ENCODE peak calls at places on chromosomes 4 and X, in six cellular contexts. E is renal cortical epithelial cell; W is iPS-NIHi11; D is activated CD8-positive, alpha-beta memory T cell treated with anti-CD3 and anti-CD28 coated beads, Interleukin-2, amount 50 U/mL, for 48 hours; Y is EH; H is GM23338. Z is an unnamed sample.

GRCh38 chr4:151719935-151720334 is 40.9 kb downstream of the GATB start:
- DNase-seq in E (no peak), W (no peak), D (no peak), Y (no peak), H (no peak), Z (no peak)

GRCh38 chr4:145423017-145423708 is 58.5 kb upstream of the SMAD1 start:
- DNase-seq in E (no peak), W (no peak), D (no peak), Y (no peak), H (no peak), Z (no peak)

GRCh38 chr4:153511104-153511503 is 44.9 kb downstream of the TMEM131L start:
- DNase-seq in E (no peak), W (no peak), D (no peak), Y (no peak), H (no peak), Z (no peak)

GRCh38 chrX:30343206-30343605 is 34.0 kb upstream of the NR0B1 start:
- DNase-seq in E (no peak), W (peak), D (no peak), Y (no peak), H (peak), Z (no peak)

GRCh38 chr4:140126261-140126660 is 27.7 kb downstream of the MAML3 start:
- DNase-seq in E (no peak), W (no peak), D (no peak), Y (no peak), H (peak), Z (no peak)

GRCh38 chr4:105133976-105134375 is 12.7 kb upstream of the TET2 start:
- DNase-seq in E (no peak), W (no peak), D (no peak), Y (no peak), H (no peak), Z (no peak)

GRCh38 chrX:40104649-40105015 is 6.9 kb upstream of the BCOR start:
- DNase-seq in E (no peak), W (no peak), D (no peak), Y (peak), H (no peak), Z (no peak)

GRCh38 chr4:123409301-123409700 is 12.7 kb downstream of the SPRY1 start:
- DNase-seq in E (no peak), W (no peak), D (no peak), Y (no peak), H (no peak), Z (no peak)

GRCh38 chr4:134174271-134174670 is 27.3 kb downstream of the PABPC4L start:
- DNase-seq in E (no peak), W (no peak), D (no peak), Y (no peak), H (no peak), Z (no peak)

GRCh38 chr4:91025240-91026173 is 898.3 kb downstream of the CCSER1 start:
- DNase-seq in E (no peak), W (no peak), D (no peak), Y (no peak), H (no peak), Z (no peak)